ENCODE peak calls at places on chromosome 22, in four cellular contexts. One of them, this sample, is unnamed.

GRCh38 chr22:26330971-26331625 is 98.0 kb upstream of the ASPHD2 start:
- DNase-seq in brain microvascular endothelial cell: peak
- DNase-seq in spleen: no peak
- DNase-seq in pancreas: peak
- DNase-seq in this sample: no peak

GRCh38 chr22:50672471-50673230 is at the start of gene SHANK3:
- DNase-seq in brain microvascular endothelial cell: no peak
- DNase-seq in pancreas: no peak
- DNase-seq in spleen: peak
- DNase-seq in this sample: no peak

GRCh38 chr22:29205598-29206371 is at the start of gene EMID1:
- DNase-seq in brain microvascular endothelial cell: no peak
- DNase-seq in pancreas: peak
- DNase-seq in spleen: peak
- DNase-seq in this sample: no peak

GRCh38 chr22:21694795-21695431 is 29.1 kb downstream of the PPIL2 start:
- DNase-seq in spleen: no peak
- DNase-seq in pancreas: no peak
- DNase-seq in brain microvascular endothelial cell: no peak
- DNase-seq in this sample: no peak

GRCh38 chr22:49107561-49107960 is 720.1 kb downstream of the BRD1 start:
- DNase-seq in spleen: no peak
- DNase-seq in pancreas: no peak
- DNase-seq in brain microvascular endothelial cell: no peak
- DNase-seq in this sample: no peak

GRCh38 chr22:30841264-30841663 is 127.3 kb downstream of the MORC2 start:
- DNase-seq in brain microvascular endothelial cell: no peak
- DNase-seq in pancreas: no peak
- DNase-seq in spleen: no peak
- DNase-seq in this sample: no peak

GRCh38 chr22:32850591-32851517 is 49.3 kb downstream of the TIMP3 start:
- DNase-seq in spleen: no peak
- DNase-seq in pancreas: peak
- DNase-seq in brain microvascular endothelial cell: no peak
- DNase-seq in this sample: peak

GRCh38 chr22:29055192-29055830 is 6.3 kb downstream of the C22orf31 start:
- DNase-seq in spleen: no peak
- DNase-seq in pancreas: no peak
- DNase-seq in brain microvascular endothelial cell: no peak
- DNase-seq in this sample: no peak

GRCh38 chr22:21698430-21699329 is 32.9 kb downstream of the PPIL2 start:
- DNase-seq in pancreas: no peak
- DNase-seq in brain microvascular endothelial cell: peak
- DNase-seq in spleen: no peak
- DNase-seq in this sample: peak

GRCh38 chr22:50507421-50507990 is at the start of gene LMF2:
- DNase-seq in brain microvascular endothelial cell: peak
- DNase-seq in spleen: peak
- DNase-seq in pancreas: peak
- DNase-seq in this sample: no peak

GRCh38 chr22:22424210-22424800 is 84.2 kb downstream of the ZNF280B start:
- DNase-seq in pancreas: no peak
- DNase-seq in spleen: no peak
- DNase-seq in brain microvascular endothelial cell: no peak
- DNase-seq in this sample: no peak

GRCh38 chr22:32354360-32355351 is 3.0 kb upstream of the RFPL3 start:
- DNase-seq in pancreas: no peak
- DNase-seq in brain microvascular endothelial cell: peak
- DNase-seq in spleen: no peak
- DNase-seq in this sample: no peak

DNA sequence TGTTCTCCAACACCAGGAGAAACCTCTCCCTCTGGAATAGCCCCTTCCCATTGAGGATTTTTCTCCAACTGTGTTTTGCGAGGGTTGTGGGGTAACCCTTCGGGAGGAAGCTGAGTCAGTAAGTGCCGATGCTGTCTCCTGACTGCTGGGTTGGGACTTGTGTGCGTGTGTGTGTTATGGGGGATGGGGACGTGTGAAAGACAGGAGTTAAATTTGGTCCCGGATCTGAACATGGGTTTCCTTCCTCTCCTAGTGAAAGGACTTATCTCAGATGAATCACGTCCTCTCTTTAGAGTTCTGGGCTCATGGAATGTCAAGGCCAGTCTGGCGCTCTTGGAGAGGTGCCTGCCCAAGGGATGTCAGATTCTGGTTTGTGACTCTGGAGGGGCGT is 33.3 kb downstream of the KIAA1671 start:
- DNase-seq in spleen: no peak
- DNase-seq in pancreas: no peak
- DNase-seq in brain microvascular endothelial cell: peak
- DNase-seq in this sample: no peak
- H3K4me3 ChIP-seq in spleen: no peak
- H3K4me3 ChIP-seq in pancreas: no peak
- H3K4me3 ChIP-seq in brain microvascular endothelial cell: no peak
- H3K4me3 ChIP-seq in this sample: no peak

DNA sequence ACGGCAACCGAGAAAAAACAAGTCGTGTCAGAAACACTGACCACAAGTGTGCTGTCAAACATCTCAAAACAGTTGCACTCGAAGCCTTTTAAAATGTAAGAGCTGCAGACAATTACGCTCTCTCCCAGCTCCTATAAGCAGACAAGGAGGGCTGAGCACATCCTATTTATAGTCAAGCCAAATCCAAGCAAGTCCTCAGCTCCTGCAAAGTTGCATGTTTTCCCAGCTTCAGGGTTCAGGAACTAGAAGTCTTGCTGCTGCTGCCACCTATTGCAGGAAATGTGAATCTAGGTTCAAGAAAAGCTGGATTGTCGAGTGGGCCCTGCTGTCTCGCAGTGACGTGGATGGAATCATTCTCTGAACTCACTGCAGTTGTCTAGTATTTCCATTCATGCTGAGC is 15.5 kb downstream of the EFCAB6 start:
- DNase-seq in brain microvascular endothelial cell: peak
- DNase-seq in spleen: no peak
- DNase-seq in pancreas: no peak
- DNase-seq in this sample: no peak
- TF ChIP-seq CTCF in brain microvascular endothelial cell: peak
- TF ChIP-seq CTCF in spleen: no peak
- TF ChIP-seq CTCF in pancreas: no peak
- TF ChIP-seq CTCF in this sample: peak

GRCh38 chr22:45320326-45320976 is 10.7 kb downstream of the FAM118A start:
- DNase-seq in spleen: no peak
- DNase-seq in pancreas: no peak
- DNase-seq in brain microvascular endothelial cell: no peak
- DNase-seq in this sample: no peak

GRCh38 chr22:45317551-45318167 is 7.9 kb downstream of the FAM118A start:
- DNase-seq in brain microvascular endothelial cell: peak
- DNase-seq in pancreas: no peak
- DNase-seq in spleen: no peak
- DNase-seq in this sample: no peak

GRCh38 chr22:45319319-45319675 is 9.6 kb downstream of the FAM118A start:
- DNase-seq in spleen: no peak
- DNase-seq in pancreas: no peak
- DNase-seq in brain microvascular endothelial cell: peak
- DNase-seq in this sample: no peak

GRCh38 chr22:45318168-45318557 is 8.4 kb downstream of the FAM118A start:
- DNase-seq in pancreas: peak
- DNase-seq in spleen: peak
- DNase-seq in brain microvascular endothelial cell: peak
- DNase-seq in this sample: peak

DNA sequence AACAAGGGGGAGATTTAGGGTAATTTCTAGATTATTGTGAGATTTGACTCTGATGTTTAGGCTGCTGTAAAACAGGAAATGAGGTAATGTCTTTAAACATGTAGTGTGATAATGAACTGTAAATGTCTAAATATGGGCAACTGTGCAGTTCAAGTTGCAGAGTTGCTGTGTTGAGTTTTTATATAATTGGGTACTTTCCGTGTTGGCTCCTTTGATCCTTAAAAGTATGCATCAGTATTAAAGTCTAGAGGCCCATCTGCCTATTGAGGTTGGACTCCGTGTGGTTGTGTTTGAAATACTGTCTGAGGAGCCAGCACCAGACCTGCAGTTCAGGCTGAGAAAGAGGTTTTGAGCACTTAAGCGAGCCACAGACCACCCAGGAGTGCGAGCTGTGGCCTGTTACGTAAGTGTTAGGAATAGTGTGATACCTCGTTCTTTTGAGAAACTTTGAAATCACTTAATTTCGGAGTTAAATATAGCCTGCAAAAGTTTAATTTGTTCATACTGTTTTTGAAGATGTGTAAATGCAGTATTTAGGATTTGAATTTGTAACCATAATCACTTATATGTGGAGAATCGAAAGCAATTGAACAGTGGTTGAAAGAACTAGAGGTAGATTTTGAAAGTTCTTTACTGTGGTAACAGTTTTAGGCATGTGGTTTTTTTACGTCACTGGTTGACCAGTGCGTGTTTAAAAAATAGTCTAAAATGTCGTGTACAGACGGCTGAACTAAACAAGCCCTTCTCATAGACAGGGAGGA is 9.0 kb downstream of the FAM118A start:
- DNase-seq in brain microvascular endothelial cell: no peak
- DNase-seq in pancreas: no peak
- DNase-seq in spleen: no peak
- DNase-seq in this sample: no peak
- H3K4me3 ChIP-seq in brain microvascular endothelial cell: peak
- H3K4me3 ChIP-seq in pancreas: no peak
- H3K4me3 ChIP-seq in spleen: no peak
- H3K4me3 ChIP-seq in this sample: no peak

DNA sequence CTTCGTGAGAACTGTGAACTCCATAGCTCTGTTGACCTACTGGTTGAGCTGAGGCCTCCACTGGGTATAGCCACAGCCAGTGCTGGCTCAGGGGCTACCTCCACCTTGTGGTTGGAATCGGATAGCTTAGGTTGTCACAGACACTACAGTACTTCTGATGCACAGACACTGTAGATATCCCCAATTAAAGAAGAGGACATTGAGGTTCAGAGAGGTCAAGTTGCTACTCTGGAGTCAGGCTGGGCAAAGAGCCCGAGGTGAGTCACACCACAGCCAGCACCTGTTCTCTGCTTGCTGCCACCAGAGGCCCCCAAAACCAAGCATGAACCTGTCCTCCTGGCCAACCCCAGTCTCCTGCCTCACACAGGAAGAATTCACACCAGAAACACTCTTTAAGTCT is 5.4 kb downstream of the UFD1 start:
- DNase-seq in pancreas: no peak
- DNase-seq in brain microvascular endothelial cell: no peak
- DNase-seq in spleen: no peak
- DNase-seq in this sample: no peak
- TF ChIP-seq CTCF in pancreas: no peak
- TF ChIP-seq CTCF in brain microvascular endothelial cell: peak
- TF ChIP-seq CTCF in spleen: no peak
- TF ChIP-seq CTCF in this sample: no peak

GRCh38 chr22:46263208-46263575 is at the start of gene PKDREJ:
- DNase-seq in brain microvascular endothelial cell: no peak
- DNase-seq in pancreas: no peak
- DNase-seq in spleen: no peak
- DNase-seq in this sample: no peak

GRCh38 chr22:46260038-46260437 is 3.1 kb downstream of the PKDREJ start:
- DNase-seq in spleen: no peak
- DNase-seq in pancreas: no peak
- DNase-seq in brain microvascular endothelial cell: no peak
- DNase-seq in this sample: no peak

GRCh38 chr22:46259374-46259773 is 3.8 kb downstream of the PKDREJ start:
- DNase-seq in pancreas: no peak
- DNase-seq in brain microvascular endothelial cell: no peak
- DNase-seq in spleen: no peak
- DNase-seq in this sample: no peak

GRCh38 chr22:46267431-46268279 is at the start of gene TTC38:
- DNase-seq in spleen: peak
- DNase-seq in pancreas: peak
- DNase-seq in brain microvascular endothelial cell: peak
- DNase-seq in this sample: peak

DNA sequence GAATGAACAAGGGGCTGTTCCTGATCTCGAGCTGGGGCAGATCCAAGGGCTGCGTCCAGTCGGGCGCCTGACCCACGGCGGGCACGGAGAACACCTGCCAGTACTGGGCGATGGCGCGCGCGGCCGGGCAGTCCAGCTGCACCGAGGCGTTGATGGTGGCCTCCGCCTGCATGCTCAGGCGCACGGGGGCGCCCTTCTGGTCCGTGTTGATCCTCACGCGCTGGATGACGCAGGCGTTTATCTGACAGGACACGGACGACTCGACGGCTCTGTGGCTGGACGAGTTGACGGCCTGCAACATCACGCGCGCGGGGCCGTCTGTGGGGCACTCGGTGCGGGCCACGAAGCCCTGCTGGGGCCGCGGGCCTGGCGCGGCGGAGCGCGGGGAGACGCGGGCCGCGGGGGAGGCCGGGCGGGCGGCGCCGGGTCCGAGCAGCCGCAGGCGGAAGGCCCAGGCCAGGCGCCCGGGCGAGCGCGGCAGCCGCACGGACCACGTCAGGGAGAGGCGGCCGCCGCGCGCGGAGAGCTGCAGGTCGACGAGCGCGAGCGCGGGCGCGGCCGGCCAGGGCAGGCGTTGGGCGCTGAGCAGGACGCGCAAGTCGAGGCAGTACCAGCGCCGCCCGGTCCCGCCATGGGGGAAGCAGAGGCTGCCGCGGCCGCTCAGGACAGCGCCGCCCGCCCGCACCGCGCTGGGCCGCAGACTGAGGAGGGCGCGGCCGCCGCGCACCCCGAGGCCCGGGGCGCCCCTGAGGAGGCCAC is 515 bp downstream of the PKDREJ start:
- DNase-seq in brain microvascular endothelial cell: peak
- DNase-seq in spleen: peak
- DNase-seq in pancreas: no peak
- DNase-seq in this sample: no peak
- H3K4me3 ChIP-seq in brain microvascular endothelial cell: no peak
- H3K4me3 ChIP-seq in spleen: no peak
- H3K4me3 ChIP-seq in pancreas: no peak
- H3K4me3 ChIP-seq in this sample: no peak

GRCh38 chr22:34055525-34056200 is 135.4 kb upstream of the LARGE1 start:
- DNase-seq in spleen: no peak
- DNase-seq in brain microvascular endothelial cell: no peak
- DNase-seq in pancreas: no peak
- DNase-seq in this sample: no peak
- TF ChIP-seq CTCF in spleen: no peak
- TF ChIP-seq CTCF in brain microvascular endothelial cell: no peak
- TF ChIP-seq CTCF in pancreas: no peak
- TF ChIP-seq CTCF in this sample: no peak

This sample was measured in BJ.